ENCODE peak calls at places on chromosomes 2 and 18, in eight cellular contexts. G is mesendoderm, E is PC-3, Y is ovary, F is heart right ventricle, P is HCT116, Q is RWPE2, H is suprapubic skin. D is an unnamed sample.

GRCh38 chr2:40367652-40368051 is 84.2 kb downstream of the SLC8A1 start:
- DNase-seq in G (no peak), E (peak), Y (no peak), F (no peak), P (no peak), Q (no peak), H (no peak), D (no peak)

GRCh38 chr2:14861201-14861600 is 228.7 kb downstream of the LRATD1 start:
- DNase-seq in G (no peak), E (peak), Y (no peak), F (no peak), P (no peak), Q (no peak), H (no peak), D (no peak)

GRCh38 chr2:68620762-68621161 is 22.6 kb upstream of the PROKR1 start:
- DNase-seq in G (no peak), E (no peak), Y (no peak), F (no peak), P (no peak), Q (no peak), H (no peak), D (no peak)

GRCh38 chr18:12774982-12775381 is 72.1 kb downstream of the PSMG2 start:
- DNase-seq in G (peak), E (no peak), Y (no peak), F (no peak), P (no peak), Q (no peak), H (no peak), D (no peak)

GRCh38 chr2:145273840-145274239 is 753.9 kb upstream of the ZEB2 start:
- DNase-seq in G (peak), E (no peak), Y (no peak), F (no peak), P (peak), Q (no peak), H (no peak), D (no peak)

GRCh38 chr18:47775961-47776360 is 154.5 kb downstream of the SMAD2 start:
- DNase-seq in G (peak), E (peak), Y (no peak), F (no peak), P (no peak), Q (no peak), H (no peak), D (no peak)

GRCh38 chr18:35438480-35439234 is 59.1 kb downstream of the INO80C start:
- DNase-seq in G (peak), E (peak), Y (no peak), F (no peak), P (no peak), Q (no peak), H (no peak), D (no peak)

GRCh38 chr2:229980440-229981184 is 58.3 kb downstream of the FBXO36 start:
- DNase-seq in G (peak), E (peak), Y (peak), F (peak), P (no peak), Q (no peak), H (no peak), D (no peak)

GRCh38 chr2:9261231-9261883 is 54.7 kb downstream of the ASAP2 start:
- DNase-seq in G (peak), E (no peak), Y (peak), F (no peak), P (no peak), Q (no peak), H (no peak), D (no peak)

GRCh38 chr2:9266711-9267110 is 60.1 kb downstream of the ASAP2 start:
- DNase-seq in G (no peak), E (no peak), Y (no peak), F (no peak), P (no peak), Q (no peak), H (no peak), D (no peak)

GRCh38 chr2:9263388-9263787 is 56.8 kb downstream of the ASAP2 start:
- DNase-seq in G (no peak), E (no peak), Y (no peak), F (no peak), P (no peak), Q (no peak), H (no peak), D (no peak)

GRCh38 chr2:9262671-9263171 is 56.1 kb downstream of the ASAP2 start:
- DNase-seq in G (peak), E (no peak), Y (no peak), F (peak), P (no peak), Q (no peak), H (no peak), D (no peak)

DNA sequence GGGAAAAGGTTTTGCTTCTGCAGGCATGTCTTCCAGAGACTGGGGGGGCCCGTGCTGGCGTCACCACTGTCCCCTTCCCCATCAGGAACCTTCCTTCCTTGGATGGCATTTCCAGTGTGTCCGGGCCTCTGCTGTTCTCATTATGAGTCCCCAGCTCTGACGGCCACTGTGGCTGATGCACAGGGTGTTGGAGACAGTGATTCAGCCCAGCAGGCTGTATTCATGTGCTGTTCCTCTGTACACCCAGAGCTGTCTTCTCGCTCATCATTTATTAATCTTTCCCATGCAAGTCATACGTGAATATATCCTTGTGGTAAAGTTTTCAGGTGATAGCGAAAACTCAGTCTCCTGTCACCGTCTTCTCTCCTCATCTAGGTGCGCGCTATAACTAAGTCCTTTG is 57.7 kb downstream of the ASAP2 start:
- DNase-seq in G (no peak), E (no peak), Y (no peak), F (no peak), P (no peak), Q (no peak), H (no peak), D (no peak)
- H3K27ac ChIP-seq in G (no peak), E (no peak), Y (no peak), F (no peak), P (no peak), Q (peak), H (no peak), D (no peak)

GRCh38 chr18:51397347-51397962 is 200.0 kb upstream of the MEX3C start:
- DNase-seq in G (no peak), E (no peak), Y (no peak), F (no peak), P (no peak), Q (no peak), H (no peak), D (no peak)
- H3K27ac ChIP-seq in G (no peak), E (no peak), Y (no peak), F (no peak), P (no peak), Q (no peak), H (no peak), D (no peak)

GRCh38 chr2:219688560-219689445 is 61.4 kb downstream of the SLC4A3 start:
- DNase-seq in G (no peak), E (peak), Y (peak), F (peak), P (peak), Q (peak), H (no peak), D (no peak)
- H3K27ac ChIP-seq in G (no peak), E (peak), Y (no peak), F (no peak), P (peak), Q (peak), H (no peak), D (no peak)

DNA sequence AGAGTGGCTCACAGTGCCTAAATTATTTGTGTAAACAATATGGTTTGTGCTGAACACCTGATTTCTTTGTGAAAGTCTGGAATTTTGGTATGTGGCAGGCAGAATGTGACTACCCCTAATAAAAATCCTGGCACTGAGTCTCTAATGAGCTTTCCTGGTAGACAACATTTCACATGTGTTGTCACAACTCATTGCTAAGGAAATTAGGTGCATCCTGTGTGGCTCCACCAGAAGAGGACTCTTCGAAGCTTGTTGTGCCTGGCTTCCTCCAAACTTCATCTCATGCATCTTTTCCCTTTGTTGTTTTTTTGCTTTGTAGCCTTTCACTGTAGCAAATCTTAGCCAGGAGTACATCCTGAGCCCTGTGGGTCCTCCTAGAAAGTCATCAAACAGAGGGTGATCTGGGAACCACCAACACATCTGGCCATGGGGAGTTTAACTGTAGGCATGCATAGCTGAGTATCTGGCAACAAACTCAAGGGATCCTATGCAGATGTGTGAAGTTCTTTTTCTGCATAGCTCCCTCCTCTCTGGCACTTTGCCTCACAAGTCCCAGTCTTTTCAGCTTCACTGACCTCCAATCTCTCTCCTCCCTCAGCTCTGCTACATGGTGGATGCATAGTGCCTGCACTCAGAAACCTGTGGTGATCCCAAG is 42.1 kb upstream of the SERTAD2 start:
- DNase-seq in G (peak), E (no peak), Y (no peak), F (no peak), P (no peak), Q (no peak), H (no peak), D (no peak)
- H3K27ac ChIP-seq in G (peak), E (no peak), Y (no peak), F (no peak), P (no peak), Q (no peak), H (no peak), D (no peak)

GRCh38 chr2:64052468-64053241 is 33.4 kb upstream of the VPS54 start:
- DNase-seq in G (no peak), E (peak), Y (no peak), F (no peak), P (no peak), Q (no peak), H (no peak), D (peak)

GRCh38 chr2:64056021-64056420 is 36.8 kb upstream of the VPS54 start:
- DNase-seq in G (no peak), E (no peak), Y (no peak), F (no peak), P (no peak), Q (no peak), H (no peak), D (no peak)

GRCh38 chr2:64059270-64059669 is 40.0 kb upstream of the VPS54 start:
- DNase-seq in G (no peak), E (no peak), Y (no peak), F (no peak), P (no peak), Q (no peak), H (no peak), D (no peak)

GRCh38 chr2:64049633-64050220 is 30.5 kb upstream of the VPS54 start:
- DNase-seq in G (peak), E (peak), Y (peak), F (peak), P (peak), Q (no peak), H (no peak), D (peak)

DNA sequence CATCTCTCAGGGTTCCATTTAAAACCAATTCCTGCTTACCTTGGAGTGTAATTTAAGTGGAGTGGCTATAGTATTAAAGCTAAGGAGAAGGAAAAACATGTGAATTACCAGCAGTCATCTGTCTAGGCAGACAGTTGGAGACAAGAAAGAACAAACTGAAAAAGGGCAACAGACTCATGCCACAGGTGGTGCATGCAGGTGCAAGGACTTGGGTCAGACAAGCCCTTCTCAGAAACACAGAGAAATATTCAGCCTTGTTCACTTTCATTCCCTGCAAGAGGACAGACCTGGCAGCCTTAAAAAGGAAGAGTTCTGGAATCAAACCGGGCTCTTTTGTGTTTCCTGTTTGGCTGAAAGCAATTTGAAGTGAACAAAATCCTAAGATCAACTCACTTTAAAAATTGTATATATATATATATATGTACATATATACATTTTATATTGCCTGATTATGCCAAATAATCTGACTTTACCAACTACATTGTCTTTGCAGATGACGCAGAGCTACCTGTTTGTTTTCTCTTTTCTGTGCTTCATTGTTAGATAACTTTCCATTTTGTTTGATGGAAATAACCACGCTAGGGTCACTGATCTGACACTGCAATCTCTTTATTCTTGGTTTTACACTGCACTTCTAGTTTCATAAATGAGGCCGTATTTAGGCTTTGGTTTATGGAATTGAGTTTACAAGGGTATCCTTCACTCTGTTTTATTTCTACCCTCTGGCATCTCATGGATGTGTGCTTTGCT is 35.1 kb upstream of the VPS54 start:
- DNase-seq in G (no peak), E (no peak), Y (no peak), F (no peak), P (no peak), Q (no peak), H (no peak), D (no peak)
- H3K27ac ChIP-seq in G (no peak), E (no peak), Y (no peak), F (no peak), P (no peak), Q (no peak), H (no peak), D (no peak)

GRCh38 chr2:125168442-125168841 is 1143.4 kb downstream of the CNTNAP5 start:
- DNase-seq in G (no peak), E (no peak), Y (no peak), F (no peak), P (no peak), Q (no peak), H (no peak), D (no peak)

GRCh38 chr2:125169022-125169763 is 1144.1 kb downstream of the CNTNAP5 start:
- DNase-seq in G (peak), E (no peak), Y (no peak), F (no peak), P (no peak), Q (no peak), H (no peak), D (no peak)

GRCh38 chr2:125169764-125170146 is 1144.7 kb downstream of the CNTNAP5 start:
- DNase-seq in G (no peak), E (no peak), Y (no peak), F (no peak), P (no peak), Q (no peak), H (no peak), D (no peak)

GRCh38 chr2:125167152-125167551 is 1142.1 kb downstream of the CNTNAP5 start:
- DNase-seq in G (no peak), E (no peak), Y (no peak), F (no peak), P (no peak), Q (no peak), H (no peak), D (no peak)

GRCh38 chr2:125167820-125168219 is 1142.7 kb downstream of the CNTNAP5 start:
- DNase-seq in G (no peak), E (no peak), Y (no peak), F (no peak), P (no peak), Q (no peak), H (no peak), D (no peak)
- H3K27ac ChIP-seq in G (no peak), E (no peak), Y (no peak), F (no peak), P (no peak), Q (peak), H (no peak), D (no peak)